ENCODE peak calls at places on chromosomes 5 and 9, in four cellular contexts. J is hepatic stellate cell; Q is activated naive CD8-positive, alpha-beta T cell treated with anti-CD3 and anti-CD28 coated beads, Interleukin-2, amount 50 U/mL, for 24 hours; U is chondrocyte. H is an unnamed sample.
A peak's percentile ranks its signal among the peaks of the same experiment; 100 is the strongest.

GRCh38 chr5:170572453-170572852 is 68.6 kb downstream of the KCNIP1 start:
- DNase-seq in J (no peak), U (no peak), Q (peak; percentile 64), H (no peak)

GRCh38 chr5:109838157-109838556 is 148.4 kb downstream of the MAN2A1 start:
- DNase-seq in J (no peak), Q (no peak), U (no peak), H (no peak)

GRCh38 chr9:131270171-131271015 is 5.9 kb downstream of the FAM78A start:
- DNase-seq in U (no peak), Q (peak; percentile 68), J (no peak), H (no peak)

GRCh38 chr5:132813599-132814440 is 718 bp downstream of the SOWAHA start:
- DNase-seq in Q (no peak), J (no peak), U (no peak), H (peak; percentile 31)

GRCh38 chr9:128886211-128886826 is 4.4 kb downstream of the LRRC8A start:
- DNase-seq in U (no peak), Q (no peak), J (no peak), H (peak; percentile 34)

GRCh38 chr5:157732130-157732783 is 1.0 kb downstream of the THG1L start:
- DNase-seq in J (no peak), Q (no peak), U (no peak), H (no peak)

GRCh38 chr5:109516385-109516784 is 106.6 kb upstream of the PJA2 start:
- DNase-seq in J (peak; percentile 19), U (no peak), Q (no peak), H (peak; percentile 15)

GRCh38 chr5:53482717-53483638 is 2.5 kb downstream of the FST start:
- DNase-seq in J (peak; percentile 23), U (no peak), Q (peak; percentile 25), H (peak; percentile 42)

GRCh38 chr5:134289509-134290113 is 63.7 kb upstream of the PPP2CA start:
- DNase-seq in Q (peak; percentile 33), J (peak; percentile 62), U (no peak), H (peak; percentile 81)

GRCh38 chr9:133833388-133834025 is 95.4 kb upstream of the SARDH start:
- DNase-seq in J (no peak), Q (no peak), U (no peak), H (no peak)

GRCh38 chr5:177472460-177473441 is 683 bp downstream of the DBN1 start:
- DNase-seq in Q (peak; percentile 87), U (no peak), J (peak; percentile 69), H (peak; percentile 56)

GRCh38 chr5:156918311-156918845 is 44.6 kb downstream of the TIMD4 start:
- DNase-seq in J (no peak), Q (no peak), U (no peak), H (no peak)

GRCh38 chr5:73067213-73067612 is 53.2 kb upstream of the TMEM171 start:
- DNase-seq in J (no peak), U (no peak), Q (no peak), H (no peak)

GRCh38 chr9:134451700-134452458 is 125.6 kb downstream of the RXRA start:
- DNase-seq in U (no peak), Q (no peak), J (no peak), H (no peak)

GRCh38 chr5:145958463-145958862 is 22.1 kb downstream of the SH3RF2 start:
- DNase-seq in U (no peak), Q (no peak), J (no peak), H (no peak)

GRCh38 chr5:31232273-31232888 is 38.9 kb downstream of the CDH6 start:
- DNase-seq in Q (no peak), J (peak; percentile 60), U (no peak), H (peak; percentile 64)

GRCh38 chr9:117392992-117393391 is 21.9 kb downstream of the ASTN2 start:
- DNase-seq in Q (no peak), J (no peak), U (no peak), H (no peak)

GRCh38 chr9:28073278-28073677 is 500.0 kb upstream of the C9orf72 start:
- DNase-seq in Q (no peak), J (no peak), U (no peak), H (peak; percentile 20)

GRCh38 chr5:181160144-181160754 is 12.9 kb downstream of the OR2V2 start:
- DNase-seq in Q (peak; percentile 78), U (no peak), J (peak; percentile 41), H (peak; percentile 69)

GRCh38 chr5:6915574-6915973 is 202.3 kb downstream of the TENT4A start:
- DNase-seq in J (no peak), Q (no peak), U (no peak), H (no peak)

GRCh38 chr5:132013006-132013689 is 1.7 kb upstream of the ACSL6 start:
- DNase-seq in U (peak; percentile 64), J (no peak), Q (peak; percentile 1), H (no peak)

GRCh38 chr9:85408494-85408893 is 333.3 kb downstream of the AGTPBP1 start:
- DNase-seq in Q (no peak), U (no peak), J (no peak), H (no peak)

GRCh38 chr5:100175346-100175745 is 359.8 kb upstream of the FAM174A start:
- DNase-seq in U (no peak), J (no peak), Q (no peak), H (no peak)

GRCh38 chr5:150272531-150272930 is 17.0 kb downstream of the CAMK2A start:
- DNase-seq in Q (no peak), J (peak; percentile 55), U (no peak), H (peak; percentile 67)

GRCh38 chr9:72527801-72528195 is 6.4 kb downstream of the TMC1 start:
- DNase-seq in U (no peak), J (no peak), Q (no peak), H (no peak)

GRCh38 chr5:37197340-37198050 is 51.7 kb downstream of the CPLANE1 start:
- DNase-seq in Q (peak; percentile 7), U (no peak), J (no peak), H (peak; percentile 41)

GRCh38 chr9:114343471-114344187 is 14.0 kb downstream of the ORM2 start:
- DNase-seq in U (peak; percentile 44), Q (no peak), J (peak; percentile 47), H (no peak)

GRCh38 chr5:54832846-54833245 is 152.5 kb downstream of the ESM1 start:
- DNase-seq in U (no peak), Q (no peak), J (no peak), H (no peak)

GRCh38 chr9:133141833-133142594 is 21.0 kb upstream of the RALGDS start:
- DNase-seq in Q (peak; percentile 70), U (peak; percentile 68), J (no peak), H (no peak)

GRCh38 chr5:178149199-178149932 is 4.3 kb downstream of the NHP2 start:
- DNase-seq in U (no peak), J (no peak), Q (peak; percentile 42), H (peak; percentile 16)

GRCh38 chr9:4397917-4398316 is 92.4 kb upstream of the SLC1A1 start:
- DNase-seq in J (peak; percentile 19), Q (no peak), U (no peak), H (peak; percentile 15)

GRCh38 chr9:87263291-87263690 is 234.4 kb upstream of the DAPK1 start:
- DNase-seq in U (no peak), J (no peak), Q (no peak), H (no peak)

GRCh38 chr9:87601175-87601574 is 103.5 kb downstream of the DAPK1 start:
- DNase-seq in J (no peak), U (no peak), Q (no peak), H (no peak)

GRCh38 chr5:3590253-3590966 is 5.2 kb upstream of the IRX1 start:
- DNase-seq in U (no peak), Q (no peak), J (no peak), H (no peak)

GRCh38 chr9:76456202-76456926 is 2.6 kb upstream of the GCNT1 start:
- DNase-seq in Q (no peak), J (peak; percentile 40), U (no peak), H (peak; percentile 42)